ENCODE peak calls at places on chromosomes 5 and 9, in ten cellular contexts. J is activated T-helper 1 cell treated with anti-CD3 and anti-CD28 coated beads, Interleukin-12 subunit alpha, Interleukin-12 subunit beta, Interleukin-2, Interleukin-4 antibody, amounts not matched to agents 30 ng/mL and 10 ng/mL and 1 ng/mL, durations not matched to agents 14 hours and 24 hours and 36 hours; K is nephron progenitor cell; L is HTR-8/SVneo; V is dorsolateral prefrontal cortex; Z is tibial nerve; A is stromal cell of bone marrow; X is aorta; S is NCI-H1694; T is effector CD4-positive, alpha-beta T cell. M is an unnamed sample.

GRCh38 chr9:88889386-88889785 is 101.9 kb upstream of the S1PR3 start:
- DNase-seq in J (no peak), K (no peak), L (no peak), V (no peak), Z (no peak), A (no peak), X (no peak), S (no peak), T (no peak), M (no peak)

GRCh38 chr5:84450617-84451414 is 66.1 kb upstream of the EDIL3 start:
- DNase-seq in J (no peak), K (no peak), L (peak), V (no peak), Z (no peak), A (peak), X (no peak), S (peak), T (no peak), M (no peak)

GRCh38 chr9:127004946-127005769 is 90.6 kb downstream of the RALGPS1 start:
- DNase-seq in J (peak), K (no peak), L (no peak), V (no peak), Z (no peak), A (peak), X (no peak), S (no peak), T (peak), M (no peak)

GRCh38 chr5:110354896-110355295 is 371.6 kb downstream of the TMEM232 start:
- DNase-seq in J (no peak), K (no peak), L (no peak), V (peak), Z (peak), A (no peak), X (peak), S (no peak), T (no peak), M (no peak)

GRCh38 chr9:20570086-20570485 is 52.2 kb downstream of the MLLT3 start:
- DNase-seq in J (no peak), K (no peak), L (no peak), V (no peak), Z (no peak), A (no peak), X (no peak), S (no peak), T (no peak), M (no peak)

GRCh38 chr9:133514475-133515239 is 10.1 kb downstream of the MYMK start:
- DNase-seq in J (no peak), K (no peak), L (no peak), V (peak), Z (no peak), A (no peak), X (peak), S (peak), T (no peak), M (no peak)

GRCh38 chr5:125987677-125988255 is 435.4 kb upstream of the GRAMD2B start:
- DNase-seq in J (no peak), K (no peak), L (no peak), V (no peak), Z (no peak), A (no peak), X (no peak), S (no peak), T (no peak), M (no peak)

GRCh38 chr9:125878241-125878640 is 131.1 kb downstream of the PBX3 start:
- DNase-seq in J (no peak), K (no peak), L (no peak), V (no peak), Z (no peak), A (no peak), X (no peak), S (no peak), T (no peak), M (peak)

GRCh38 chr9:98899399-98900056 is 44.2 kb upstream of the COL15A1 start:
- DNase-seq in J (no peak), K (no peak), L (no peak), V (no peak), Z (no peak), A (peak), X (no peak), S (no peak), T (no peak), M (peak)

GRCh38 chr9:93665566-93666278 is 89.3 kb downstream of the PHF2 start:
- DNase-seq in J (no peak), K (no peak), L (no peak), V (peak), Z (no peak), A (no peak), X (peak), S (no peak), T (peak), M (no peak)